ENCODE peak calls at places on chromosomes 11 and 22, in eight cellular contexts. One of them, this sample, is unnamed.

GRCh38 chr22:36833073-36833472 is 16.2 kb upstream of the PVALB start:
- DNase-seq in heart right ventricle: no peak
- DNase-seq in A549: no peak
- DNase-seq in effector memory CD4-positive, alpha-beta T cell: no peak
- DNase-seq in ovary: no peak
- DNase-seq in PC-9: no peak
- DNase-seq in IMR-90: no peak
- DNase-seq in HCT116: no peak
- DNase-seq in this sample: no peak

GRCh38 chr11:94734563-94735275 is 33.4 kb upstream of the AMOTL1 start:
- DNase-seq in heart right ventricle: no peak
- DNase-seq in A549: peak
- DNase-seq in effector memory CD4-positive, alpha-beta T cell: no peak
- DNase-seq in ovary: no peak
- DNase-seq in PC-9: no peak
- DNase-seq in IMR-90: no peak
- DNase-seq in HCT116: peak
- DNase-seq in this sample: no peak

GRCh38 chr22:49307071-49307830 is 520.4 kb downstream of the BRD1 start:
- DNase-seq in heart right ventricle: no peak
- DNase-seq in A549: no peak
- DNase-seq in effector memory CD4-positive, alpha-beta T cell: no peak
- DNase-seq in ovary: no peak
- DNase-seq in PC-9: no peak
- DNase-seq in IMR-90: no peak
- DNase-seq in HCT116: no peak
- DNase-seq in this sample: no peak

GRCh38 chr22:23382796-23383195 is 197.3 kb downstream of the IGLL1 start:
- DNase-seq in heart right ventricle: no peak
- DNase-seq in A549: no peak
- DNase-seq in effector memory CD4-positive, alpha-beta T cell: no peak
- DNase-seq in ovary: peak
- DNase-seq in PC-9: no peak
- DNase-seq in IMR-90: no peak
- DNase-seq in HCT116: no peak
- DNase-seq in this sample: no peak

GRCh38 chr11:44507896-44508440 is 57.5 kb upstream of the CD82 start:
- DNase-seq in heart right ventricle: no peak
- DNase-seq in A549: no peak
- DNase-seq in effector memory CD4-positive, alpha-beta T cell: no peak
- DNase-seq in ovary: no peak
- DNase-seq in PC-9: no peak
- DNase-seq in IMR-90: no peak
- DNase-seq in HCT116: no peak
- DNase-seq in this sample: no peak

GRCh38 chr11:116276051-116277044 is 496.4 kb downstream of the BUD13 start:
- DNase-seq in heart right ventricle: peak
- DNase-seq in A549: peak
- DNase-seq in effector memory CD4-positive, alpha-beta T cell: peak
- DNase-seq in ovary: peak
- DNase-seq in PC-9: peak
- DNase-seq in IMR-90: peak
- DNase-seq in HCT116: peak
- DNase-seq in this sample: peak

GRCh38 chr22:44243761-44244160 is 63.0 kb downstream of the PARVG start:
- DNase-seq in heart right ventricle: no peak
- DNase-seq in A549: no peak
- DNase-seq in effector memory CD4-positive, alpha-beta T cell: no peak
- DNase-seq in ovary: no peak
- DNase-seq in PC-9: no peak
- DNase-seq in IMR-90: no peak
- DNase-seq in HCT116: no peak
- DNase-seq in this sample: no peak

GRCh38 chr11:134555510-134555909 is 143.5 kb upstream of the B3GAT1 start:
- DNase-seq in heart right ventricle: peak
- DNase-seq in A549: no peak
- DNase-seq in effector memory CD4-positive, alpha-beta T cell: no peak
- DNase-seq in ovary: no peak
- DNase-seq in PC-9: no peak
- DNase-seq in IMR-90: no peak
- DNase-seq in HCT116: no peak
- DNase-seq in this sample: no peak

GRCh38 chr22:50189184-50189848 is 3.6 kb downstream of the TRABD start:
- DNase-seq in heart right ventricle: no peak
- DNase-seq in A549: no peak
- DNase-seq in effector memory CD4-positive, alpha-beta T cell: no peak
- DNase-seq in ovary: no peak
- DNase-seq in PC-9: no peak
- DNase-seq in IMR-90: no peak
- DNase-seq in HCT116: no peak
- DNase-seq in this sample: no peak

GRCh38 chr22:31650391-31650790 is 11.6 kb downstream of the PISD start:
- DNase-seq in heart right ventricle: no peak
- DNase-seq in A549: no peak
- DNase-seq in effector memory CD4-positive, alpha-beta T cell: no peak
- DNase-seq in ovary: no peak
- DNase-seq in PC-9: peak
- DNase-seq in IMR-90: peak
- DNase-seq in HCT116: no peak
- DNase-seq in this sample: no peak

GRCh38 chr11:126153999-126154398 is 57.5 kb downstream of the RPUSD4 start:
- DNase-seq in heart right ventricle: no peak
- DNase-seq in A549: no peak
- DNase-seq in effector memory CD4-positive, alpha-beta T cell: no peak
- DNase-seq in ovary: no peak
- DNase-seq in PC-9: peak
- DNase-seq in IMR-90: peak
- DNase-seq in HCT116: peak
- DNase-seq in this sample: peak

GRCh38 chr22:39220897-39221850 is 23.6 kb downstream of the PDGFB start:
- DNase-seq in heart right ventricle: no peak
- DNase-seq in A549: no peak
- DNase-seq in effector memory CD4-positive, alpha-beta T cell: no peak
- DNase-seq in ovary: no peak
- DNase-seq in PC-9: no peak
- DNase-seq in IMR-90: peak
- DNase-seq in HCT116: no peak
- DNase-seq in this sample: no peak

GRCh38 chr11:72812968-72813739 is 1.1 kb upstream of the ATG16L2 start:
- DNase-seq in heart right ventricle: no peak
- DNase-seq in A549: peak
- DNase-seq in effector memory CD4-positive, alpha-beta T cell: peak
- DNase-seq in ovary: peak
- DNase-seq in PC-9: peak
- DNase-seq in IMR-90: peak
- DNase-seq in HCT116: peak
- DNase-seq in this sample: peak

GRCh38 chr22:48943567-48944432 is 883.9 kb downstream of the BRD1 start:
- DNase-seq in heart right ventricle: no peak
- DNase-seq in A549: peak
- DNase-seq in effector memory CD4-positive, alpha-beta T cell: no peak
- DNase-seq in ovary: no peak
- DNase-seq in PC-9: peak
- DNase-seq in IMR-90: no peak
- DNase-seq in HCT116: no peak
- DNase-seq in this sample: no peak

GRCh38 chr22:47084226-47084625 is 321.8 kb downstream of the TBC1D22A start:
- DNase-seq in heart right ventricle: no peak
- DNase-seq in A549: no peak
- DNase-seq in effector memory CD4-positive, alpha-beta T cell: no peak
- DNase-seq in ovary: no peak
- DNase-seq in PC-9: no peak
- DNase-seq in IMR-90: no peak
- DNase-seq in HCT116: no peak
- DNase-seq in this sample: no peak

GRCh38 chr11:18987454-18988231 is 48.4 kb upstream of the MRGPRX1 start:
- DNase-seq in heart right ventricle: no peak
- DNase-seq in A549: no peak
- DNase-seq in effector memory CD4-positive, alpha-beta T cell: no peak
- DNase-seq in ovary: no peak
- DNase-seq in PC-9: no peak
- DNase-seq in IMR-90: peak
- DNase-seq in HCT116: peak
- DNase-seq in this sample: no peak

GRCh38 chr22:44337658-44338004 is 24.9 kb upstream of the SHISAL1 start:
- DNase-seq in heart right ventricle: peak
- DNase-seq in A549: peak
- DNase-seq in effector memory CD4-positive, alpha-beta T cell: no peak
- DNase-seq in ovary: peak
- DNase-seq in PC-9: peak
- DNase-seq in IMR-90: peak
- DNase-seq in HCT116: no peak
- DNase-seq in this sample: peak

GRCh38 chr11:71302534-71302909 is 50.1 kb upstream of the SHANK2 start:
- DNase-seq in heart right ventricle: no peak
- DNase-seq in A549: no peak
- DNase-seq in effector memory CD4-positive, alpha-beta T cell: no peak
- DNase-seq in ovary: peak
- DNase-seq in PC-9: no peak
- DNase-seq in IMR-90: no peak
- DNase-seq in HCT116: no peak
- DNase-seq in this sample: no peak

GRCh38 chr11:7088921-7089320 is at the start of gene RBMXL2:
- DNase-seq in heart right ventricle: no peak
- DNase-seq in A549: no peak
- DNase-seq in effector memory CD4-positive, alpha-beta T cell: no peak
- DNase-seq in ovary: no peak
- DNase-seq in PC-9: no peak
- DNase-seq in IMR-90: no peak
- DNase-seq in HCT116: no peak
- DNase-seq in this sample: no peak

GRCh38 chr11:46710821-46711269 is 8.2 kb upstream of the F2 start:
- DNase-seq in heart right ventricle: peak
- DNase-seq in A549: peak
- DNase-seq in effector memory CD4-positive, alpha-beta T cell: no peak
- DNase-seq in ovary: peak
- DNase-seq in PC-9: no peak
- DNase-seq in IMR-90: peak
- DNase-seq in HCT116: no peak
- DNase-seq in this sample: no peak

GRCh38 chr22:36471341-36471821 is 10.1 kb downstream of the TXN2 start:
- DNase-seq in heart right ventricle: no peak
- DNase-seq in A549: no peak
- DNase-seq in effector memory CD4-positive, alpha-beta T cell: no peak
- DNase-seq in ovary: no peak
- DNase-seq in PC-9: no peak
- DNase-seq in IMR-90: peak
- DNase-seq in HCT116: no peak
- DNase-seq in this sample: no peak

GRCh38 chr22:23133922-23134321 is 7.9 kb downstream of the RSPH14 start:
- DNase-seq in heart right ventricle: no peak
- DNase-seq in A549: no peak
- DNase-seq in effector memory CD4-positive, alpha-beta T cell: no peak
- DNase-seq in ovary: no peak
- DNase-seq in PC-9: no peak
- DNase-seq in IMR-90: no peak
- DNase-seq in HCT116: no peak
- DNase-seq in this sample: no peak

GRCh38 chr11:105189586-105189985 is 50.0 kb upstream of the CARD18 start:
- DNase-seq in heart right ventricle: no peak
- DNase-seq in A549: no peak
- DNase-seq in effector memory CD4-positive, alpha-beta T cell: no peak
- DNase-seq in ovary: no peak
- DNase-seq in PC-9: no peak
- DNase-seq in IMR-90: no peak
- DNase-seq in HCT116: no peak
- DNase-seq in this sample: no peak

GRCh38 chr11:84687433-84687832 is 939.7 kb downstream of the DLG2 start:
- DNase-seq in heart right ventricle: no peak
- DNase-seq in A549: no peak
- DNase-seq in effector memory CD4-positive, alpha-beta T cell: no peak
- DNase-seq in ovary: no peak
- DNase-seq in PC-9: no peak
- DNase-seq in IMR-90: no peak
- DNase-seq in HCT116: no peak
- DNase-seq in this sample: no peak

GRCh38 chr11:95451682-95452081 is 220.7 kb upstream of the SESN3 start:
- DNase-seq in heart right ventricle: no peak
- DNase-seq in A549: no peak
- DNase-seq in effector memory CD4-positive, alpha-beta T cell: no peak
- DNase-seq in ovary: no peak
- DNase-seq in PC-9: no peak
- DNase-seq in IMR-90: peak
- DNase-seq in HCT116: no peak
- DNase-seq in this sample: peak

GRCh38 chr22:17430298-17430900 is 61.1 kb downstream of the CECR2 start:
- DNase-seq in heart right ventricle: peak
- DNase-seq in A549: no peak
- DNase-seq in effector memory CD4-positive, alpha-beta T cell: no peak
- DNase-seq in ovary: peak
- DNase-seq in PC-9: no peak
- DNase-seq in IMR-90: no peak
- DNase-seq in HCT116: no peak
- DNase-seq in this sample: peak
- H3K27ac ChIP-seq in heart right ventricle: peak
- H3K27ac ChIP-seq in A549: no peak
- H3K27ac ChIP-seq in effector memory CD4-positive, alpha-beta T cell: no peak
- H3K27ac ChIP-seq in ovary: no peak
- H3K27ac ChIP-seq in PC-9: no peak
- H3K27ac ChIP-seq in IMR-90: no peak
- H3K27ac ChIP-seq in HCT116: no peak
- H3K27ac ChIP-seq in this sample: peak

DNA sequence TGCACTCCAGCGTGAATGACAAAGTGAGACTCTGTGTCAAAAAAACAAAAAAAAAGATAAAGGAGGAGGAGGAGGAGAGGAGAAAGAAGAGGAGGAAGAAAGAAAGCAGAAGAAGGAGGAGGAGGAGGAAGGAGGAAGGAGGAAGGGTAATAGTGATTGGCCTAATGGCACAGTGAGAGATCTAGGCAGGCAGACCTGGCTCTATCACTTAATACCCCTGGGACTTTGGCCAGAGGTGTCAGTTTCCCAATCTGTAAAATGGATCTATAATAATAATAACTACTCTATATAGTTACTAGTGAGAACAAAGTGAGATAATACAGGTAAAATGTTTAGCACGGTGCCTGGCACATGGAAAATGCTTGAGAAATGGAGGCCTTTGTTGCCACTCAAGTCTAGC is 25.2 kb upstream of the ASPHD2 start:
- DNase-seq in heart right ventricle: no peak
- DNase-seq in A549: no peak
- DNase-seq in effector memory CD4-positive, alpha-beta T cell: no peak
- DNase-seq in ovary: no peak
- DNase-seq in PC-9: no peak
- DNase-seq in IMR-90: no peak
- DNase-seq in HCT116: no peak
- DNase-seq in this sample: no peak
- H3K27ac ChIP-seq in heart right ventricle: no peak
- H3K27ac ChIP-seq in A549: no peak
- H3K27ac ChIP-seq in effector memory CD4-positive, alpha-beta T cell: no peak
- H3K27ac ChIP-seq in ovary: no peak
- H3K27ac ChIP-seq in PC-9: no peak
- H3K27ac ChIP-seq in IMR-90: no peak
- H3K27ac ChIP-seq in HCT116: no peak
- H3K27ac ChIP-seq in this sample: no peak

GRCh38 chr22:30294830-30295229 is 5.5 kb upstream of the CASTOR1 start:
- DNase-seq in heart right ventricle: no peak
- DNase-seq in A549: no peak
- DNase-seq in effector memory CD4-positive, alpha-beta T cell: no peak
- DNase-seq in ovary: no peak
- DNase-seq in PC-9: no peak
- DNase-seq in IMR-90: no peak
- DNase-seq in HCT116: no peak
- DNase-seq in this sample: no peak
- H3K27ac ChIP-seq in heart right ventricle: no peak
- H3K27ac ChIP-seq in A549: no peak
- H3K27ac ChIP-seq in effector memory CD4-positive, alpha-beta T cell: no peak
- H3K27ac ChIP-seq in ovary: no peak
- H3K27ac ChIP-seq in PC-9: no peak
- H3K27ac ChIP-seq in IMR-90: no peak
- H3K27ac ChIP-seq in HCT116: no peak
- H3K27ac ChIP-seq in this sample: no peak

GRCh38 chr11:102468636-102469195 is 16.2 kb upstream of the TMEM123 start:
- DNase-seq in heart right ventricle: no peak
- DNase-seq in A549: peak
- DNase-seq in effector memory CD4-positive, alpha-beta T cell: no peak
- DNase-seq in ovary: no peak
- DNase-seq in PC-9: no peak
- DNase-seq in IMR-90: no peak
- DNase-seq in HCT116: no peak
- DNase-seq in this sample: no peak
- H3K27ac ChIP-seq in heart right ventricle: no peak
- H3K27ac ChIP-seq in A549: peak
- H3K27ac ChIP-seq in effector memory CD4-positive, alpha-beta T cell: no peak
- H3K27ac ChIP-seq in ovary: no peak
- H3K27ac ChIP-seq in PC-9: peak
- H3K27ac ChIP-seq in IMR-90: peak
- H3K27ac ChIP-seq in HCT116: no peak
- H3K27ac ChIP-seq in this sample: no peak